ENCODE peak calls at places on chromosomes 1 and 21, in ten cellular contexts. X is prostate gland, Z is testis, Y is Caco-2, B is PC-9, O is Peyer's patch, I is aorta, C is colonic mucosa, K is fibroblast of lung, T is PC-3. N is an unnamed sample. For H3K4me1 and H3K27me3, the result is how much of the 10 kb centered on the place peaks cover.

GRCh38 chr1:27342778-27343638 is 1.2 kb downstream of the SYTL1 start:
- DNase-seq in X (peak), B (peak), I (no peak), T (peak), C (peak), Y (no peak), K (no peak), O (peak), Z (no peak), N (peak)

GRCh38 chr1:56516539-56517252 is 62.7 kb downstream of the PLPP3 start:
- DNase-seq in O (peak), C (peak), K (peak), Y (peak), Z (no peak), I (no peak), B (peak), T (peak), X (peak), N (peak)

GRCh38 chr1:154148787-154149186 is 6.1 kb downstream of the NUP210L start:
- DNase-seq in K (peak), O (no peak), I (no peak), C (no peak), X (no peak), Z (no peak), B (no peak), T (peak), Y (no peak), N (no peak)

GRCh38 chr1:188169971-188170370 is 1341.2 kb downstream of the PLA2G4A start:
- DNase-seq in K (no peak), X (peak), B (no peak), O (no peak), C (no peak), Z (no peak), Y (no peak), T (no peak), I (no peak), N (no peak)

GRCh38 chr1:47533176-47534039 is 95.6 kb downstream of the FOXD2 start:
- DNase-seq in T (no peak), C (no peak), K (peak), X (peak), B (no peak), Z (peak), I (peak), Y (no peak), O (no peak), N (peak)

GRCh38 chr1:235015291-235015990 is 113.2 kb downstream of the TOMM20 start:
- DNase-seq in Y (no peak), T (no peak), O (peak), B (no peak), I (no peak), K (no peak), Z (no peak), X (no peak), C (no peak), N (no peak)

GRCh38 chr21:32974653-32975052 is 51.1 kb upstream of the OLIG2 start:
- DNase-seq in X (no peak), K (no peak), Z (no peak), B (no peak), T (no peak), I (no peak), Y (no peak), C (no peak), O (no peak), N (no peak)

GRCh38 chr1:15214507-15214906 is 32.5 kb upstream of the FHAD1 start:
- DNase-seq in B (no peak), C (no peak), K (no peak), Z (peak), X (no peak), Y (no peak), I (peak), O (no peak), T (no peak), N (no peak)

GRCh38 chr21:15204887-15205286 is 140.1 kb upstream of the NRIP1 start:
- DNase-seq in Y (no peak), B (no peak), O (no peak), K (no peak), T (no peak), Z (peak), I (no peak), X (no peak), C (no peak), N (no peak)

GRCh38 chr1:150152182-150152536 is 2.4 kb downstream of the PLEKHO1 start:
- DNase-seq in B (no peak), Z (no peak), C (no peak), T (no peak), X (no peak), K (no peak), O (no peak), Y (no peak), I (no peak), N (no peak)

GRCh38 chr1:102588536-102588935 is 519.8 kb downstream of the COL11A1 start:
- DNase-seq in X (no peak), T (no peak), B (peak), Y (no peak), K (no peak), C (no peak), O (no peak), I (no peak), Z (peak), N (no peak)

GRCh38 chr1:237170149-237170548 is 128.2 kb downstream of the RYR2 start:
- DNase-seq in Y (no peak), C (no peak), Z (no peak), K (no peak), B (no peak), O (no peak), I (no peak), X (no peak), T (no peak), N (no peak)

GRCh38 chr1:162666006-162666645 is 33.9 kb downstream of the DDR2 start:
- DNase-seq in Z (no peak), O (no peak), I (no peak), T (no peak), X (no peak), K (peak), C (no peak), B (no peak), Y (no peak), N (no peak)
- H3K4me1 ChIP-seq in Z (under half), O (under half), I (under half), T (under half), X (under half), K (under half), C (under half), B (under half), Y (under half), N (under half)

GRCh38 chr1:223471566-223471965 is 78.4 kb downstream of the CCDC185 start:
- DNase-seq in K (no peak), B (no peak), T (no peak), X (no peak), Z (no peak), Y (no peak), I (no peak), O (no peak), C (no peak), N (no peak)

GRCh38 chr1:223474804-223475203 is 81.6 kb downstream of the CCDC185 start:
- DNase-seq in K (no peak), I (no peak), C (no peak), O (no peak), B (no peak), Y (no peak), Z (no peak), X (no peak), T (no peak), N (peak)

GRCh38 chr1:223466156-223466555 is 72.9 kb downstream of the CCDC185 start:
- DNase-seq in K (no peak), Y (no peak), T (no peak), I (no peak), C (no peak), O (no peak), B (no peak), Z (no peak), X (no peak), N (no peak)

GRCh38 chr1:223473576-223474344 is 80.5 kb downstream of the CCDC185 start:
- DNase-seq in C (no peak), I (no peak), T (no peak), Z (no peak), O (no peak), Y (no peak), X (no peak), B (no peak), K (no peak), N (peak)

GRCh38 chr1:223472057-223472456 is 78.8 kb downstream of the CCDC185 start:
- DNase-seq in K (no peak), O (no peak), Y (no peak), T (no peak), Z (no peak), I (no peak), X (no peak), B (no peak), C (no peak), N (peak)
- H3K27me3 ChIP-seq in K (under half), O (under half), Y (under half), T (half or more), Z (under half), I (under half), X (under half), B (half or more), C (under half), N (under half)

GRCh38 chr1:209883341-209883971 is 54.6 kb upstream of the SYT14 start:
- DNase-seq in Z (no peak), Y (no peak), C (no peak), K (peak), T (peak), B (no peak), O (no peak), X (no peak), I (no peak), N (no peak)
- H3K4me1 ChIP-seq in Z (under half), Y (under half), C (under half), K (under half), T (under half), B (under half), O (under half), X (under half), I (under half), N (under half)

GRCh38 chr21:18987515-18988026 is 584.0 kb upstream of the TMPRSS15 start:
- DNase-seq in Z (peak), K (no peak), X (no peak), Y (no peak), I (no peak), B (no peak), O (no peak), T (no peak), C (no peak), N (peak)
- H3K27me3 ChIP-seq in Z (under half), K (under half), X (under half), Y (under half), I (under half), B (under half), O (under half), T (under half), C (under half), N (under half)

N was measured in endodermal cell.